ENCODE peak calls at places on chromosome 12, in five cellular contexts. R is mesothelial cell of epicardium; G is nephron progenitor cell; U is epithelial cell of esophagus; M is CD8-positive, alpha-beta T cell. C is an unnamed sample.

GRCh38 chr12:7498832-7499231 is 4.7 kb downstream of the CD163 start:
- DNase-seq in R (no peak), G (no peak), U (no peak), M (no peak), C (no peak)

GRCh38 chr12:109773384-109774011 is 59.7 kb downstream of the TRPV4 start:
- DNase-seq in R (no peak), G (no peak), U (peak; percentile 84), M (no peak), C (no peak)

GRCh38 chr12:2052861-2053674 is at the start of gene CACNA1C:
- DNase-seq in R (peak; percentile 58), G (peak; percentile 81), U (peak; percentile 42), M (no peak), C (peak; percentile 69)

GRCh38 chr12:97748298-97748697 is 285.7 kb downstream of the RMST start:
- DNase-seq in R (no peak), G (no peak), U (no peak), M (no peak), C (no peak)

GRCh38 chr12:34294137-34294536 is 271.8 kb downstream of the ALG10 start:
- DNase-seq in R (peak; percentile 7), G (no peak), U (no peak), M (no peak), C (no peak)

GRCh38 chr12:70006619-70006973 is 181.6 kb downstream of the MYRFL start:
- DNase-seq in R (no peak), G (no peak), U (no peak), M (no peak), C (no peak)

GRCh38 chr12:63294327-63294632 is 143.3 kb upstream of the AVPR1A start:
- DNase-seq in R (no peak), G (no peak), U (peak; percentile 80), M (no peak), C (no peak)

GRCh38 chr12:24975425-24975824 is 26.5 kb upstream of the BCAT1 start:
- DNase-seq in R (no peak), G (peak; percentile 31), U (no peak), M (no peak), C (no peak)

GRCh38 chr12:7989827-7990491 is 42.6 kb upstream of the FOXJ2 start:
- DNase-seq in R (no peak), G (no peak), U (no peak), M (peak; percentile 27), C (no peak)

GRCh38 chr12:121827351-121828099 is 23.7 kb downstream of the SETD1B start:
- DNase-seq in R (no peak), G (no peak), U (no peak), M (no peak), C (no peak)

GRCh38 chr12:63068857-63069442 is 82.1 kb downstream of the AVPR1A start:
- DNase-seq in R (no peak), G (no peak), U (peak; percentile 65), M (no peak), C (peak; percentile 23)

GRCh38 chr12:102948941-102949352 is 8.5 kb upstream of the ASCL1 start:
- DNase-seq in R (no peak), G (peak; percentile 85), U (peak; percentile 47), M (no peak), C (peak; percentile 79)

GRCh38 chr12:12718853-12719252 is 1.7 kb downstream of the CDKN1B start:
- DNase-seq in R (no peak), G (peak; percentile 7), U (peak; percentile 34), M (no peak), C (no peak)

GRCh38 chr12:50222275-50222783 is 55.2 kb upstream of the CERS5 start:
- DNase-seq in R (peak; percentile 33), G (peak; percentile 47), U (peak; percentile 86), M (no peak), C (peak; percentile 35)

GRCh38 chr12:31897791-31898503 is 61.3 kb upstream of the RESF1 start:
- DNase-seq in R (no peak), G (peak; percentile 29), U (peak; percentile 15), M (no peak), C (no peak)

GRCh38 chr12:52335598-52336262 is 14.5 kb upstream of the KRT83 start:
- DNase-seq in R (no peak), G (no peak), U (no peak), M (no peak), C (no peak)

GRCh38 chr12:19169222-19169621 is 39.7 kb downstream of the PLEKHA5 start:
- DNase-seq in R (no peak), G (no peak), U (no peak), M (no peak), C (no peak)

GRCh38 chr12:47216150-47216677 is 136.5 kb upstream of the AMIGO2 start:
- DNase-seq in R (no peak), G (no peak), U (no peak), M (peak; percentile 28), C (no peak)

GRCh38 chr12:96136129-96136528 is 58.0 kb upstream of the ELK3 start:
- DNase-seq in R (no peak), G (peak; percentile 11), U (no peak), M (no peak), C (no peak)

GRCh38 chr12:132286912-132287311 is 42.5 kb downstream of the GALNT9 start:
- DNase-seq in R (no peak), G (no peak), U (no peak), M (no peak), C (no peak)

GRCh38 chr12:77152623-77153193 is 87.3 kb upstream of the E2F7 start:
- DNase-seq in R (no peak), G (no peak), U (peak; percentile 52), M (no peak), C (no peak)

GRCh38 chr12:127998936-127999467 is 268.0 kb upstream of the TMEM132C start:
- DNase-seq in R (no peak), G (no peak), U (no peak), M (no peak), C (no peak)

GRCh38 chr12:102441077-102441596 is 39.2 kb downstream of the IGF1 start:
- DNase-seq in R (no peak), G (no peak), U (no peak), M (no peak), C (no peak)

DNA sequence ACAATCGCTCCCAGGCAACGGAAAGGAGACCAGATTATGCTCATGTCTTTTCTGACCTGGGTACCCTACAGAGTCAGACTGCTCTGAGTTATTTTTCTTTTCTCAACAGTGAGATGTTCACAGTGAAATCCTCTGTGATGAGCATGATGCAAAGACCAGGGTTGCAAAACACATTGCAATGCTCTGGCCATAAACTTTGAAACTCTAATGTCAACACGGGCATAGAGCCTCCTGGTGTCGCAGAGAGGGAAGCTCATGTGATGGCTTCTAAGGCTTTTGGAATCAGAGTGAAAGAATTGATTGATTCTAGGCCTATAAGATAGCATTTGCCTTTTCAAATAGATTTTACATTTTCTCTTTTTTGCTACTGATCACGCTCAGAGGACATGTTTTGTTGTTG is 193.4 kb downstream of the RASSF9 start:
- DNase-seq in R (no peak), G (no peak), U (peak; percentile 21), M (no peak), C (no peak)
- TF ChIP-seq CTCF in R (no peak), G (peak; percentile 19), U (peak; percentile 25), M (no peak), C (no peak)

GRCh38 chr12:106794369-106794768 is 19.9 kb downstream of the RIC8B start:
- DNase-seq in R (no peak), G (no peak), U (no peak), M (no peak), C (no peak)

GRCh38 chr12:106791531-106791930 is 17.0 kb downstream of the RIC8B start:
- DNase-seq in R (no peak), G (no peak), U (peak; percentile 45), M (no peak), C (no peak)

GRCh38 chr12:106790020-106790419 is 15.5 kb downstream of the RIC8B start:
- DNase-seq in R (no peak), G (no peak), U (no peak), M (no peak), C (no peak)
- TF ChIP-seq CTCF in R (no peak), G (no peak), U (peak; percentile 31), M (no peak), C (no peak)

DNA sequence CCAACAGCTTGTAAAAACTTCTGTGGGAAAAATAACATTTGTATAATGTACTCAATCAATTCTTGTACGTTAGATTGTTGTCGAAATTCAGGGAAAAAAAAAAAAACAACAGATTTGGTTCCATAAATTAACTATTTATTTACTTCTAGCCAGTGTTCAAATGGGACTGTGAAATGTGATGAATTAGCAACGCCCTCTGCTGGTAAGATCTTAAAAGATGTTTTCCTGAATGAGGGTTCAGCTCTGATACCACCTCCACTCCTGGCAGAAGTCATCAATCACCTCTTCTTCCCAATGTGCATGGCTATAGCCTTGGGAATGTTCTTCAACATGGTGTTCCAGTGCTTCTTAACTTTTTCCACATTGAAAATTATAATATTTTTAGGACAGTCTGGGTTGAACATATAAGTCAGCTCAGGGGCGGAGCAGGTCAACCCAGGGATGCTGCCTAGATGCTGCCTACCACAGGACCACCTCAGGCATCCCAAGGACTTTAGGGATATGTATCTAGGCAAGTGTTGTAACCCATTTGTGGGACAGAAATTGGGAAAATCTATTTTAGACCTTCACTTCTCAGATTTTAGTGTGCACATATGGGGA is 170.7 kb downstream of the OTOGL start:
- DNase-seq in R (no peak), G (peak; percentile 16), U (peak; percentile 60), M (no peak), C (peak; percentile 15)
- TF ChIP-seq CTCF in R (peak; percentile 70), G (peak; percentile 68), U (peak; percentile 65), M (peak; percentile 53), C (peak; percentile 87)

GRCh38 chr12:51269174-51270066 is 795 bp downstream of the SMAGP start:
- DNase-seq in R (no peak), G (peak; percentile 59), U (peak; percentile 65), M (peak; percentile 15), C (peak; percentile 75)
- TF ChIP-seq CTCF in R (no peak), G (no peak), U (peak; percentile 43), M (peak; percentile 27), C (peak; percentile 44)

DNA sequence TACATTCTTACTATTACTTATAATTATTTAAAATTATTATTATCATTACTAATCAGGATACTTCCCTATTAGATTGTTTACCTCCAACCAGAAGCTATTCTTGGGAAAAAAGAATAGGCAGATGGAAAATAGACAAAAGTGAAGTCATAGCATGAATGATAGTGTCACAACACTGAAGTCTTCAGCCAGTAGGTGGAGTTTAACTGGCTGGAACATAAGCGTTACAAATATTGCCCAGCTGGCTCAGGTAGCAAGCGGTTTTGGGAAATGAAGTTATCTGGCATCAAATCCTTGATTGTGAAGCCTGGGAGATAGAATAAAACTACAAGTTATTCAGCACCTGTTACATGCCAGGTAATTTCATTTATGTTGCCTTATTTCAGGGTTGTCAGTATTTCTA is 762.9 kb downstream of the C12orf50 start:
- DNase-seq in R (no peak), G (no peak), U (peak; percentile 19), M (no peak), C (no peak)
- TF ChIP-seq CTCF in R (no peak), G (no peak), U (peak; percentile 38), M (no peak), C (peak; percentile 14)

DNA sequence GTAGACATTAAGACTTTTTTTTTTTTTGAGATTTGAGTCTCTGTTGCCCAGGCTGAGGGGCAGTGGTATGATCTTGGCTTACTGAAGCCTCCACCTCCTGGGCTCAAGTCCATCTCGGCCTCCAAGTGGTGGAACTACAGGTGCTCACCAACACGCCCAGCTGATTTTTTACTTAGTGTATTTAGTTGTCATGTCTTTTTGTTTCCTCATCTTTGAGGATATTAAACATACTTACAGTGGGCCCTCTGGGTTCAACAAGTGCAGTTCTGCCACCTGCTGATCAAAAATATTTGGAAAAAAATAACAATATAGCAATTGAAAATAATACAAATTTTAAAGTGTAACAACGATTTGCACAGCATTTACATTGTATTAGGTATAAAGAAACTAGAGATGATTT is 4.4 kb upstream of the B4GALNT1 start:
- DNase-seq in R (no peak), G (no peak), U (no peak), M (no peak), C (no peak)
- TF ChIP-seq CTCF in R (no peak), G (no peak), U (no peak), M (no peak), C (no peak)